ENCODE peak calls at places on chromosome 11, in seven cellular contexts. Q is ovary, F is IMR-90, I is lower leg skin, Y is H54, P is tibial nerve, M is HCT116. D is an unnamed sample.

GRCh38 chr11:72860010-72860409 is 45.8 kb downstream of the ATG16L2 start:
- DNase-seq in Q (no peak), F (no peak), I (no peak), Y (no peak), P (no peak), M (no peak), D (no peak)

GRCh38 chr11:36278531-36279245 is 10.5 kb downstream of the COMMD9 start:
- DNase-seq in Q (no peak), F (peak), I (peak), Y (no peak), P (no peak), M (no peak), D (no peak)

GRCh38 chr11:44853674-44854073 is 97.0 kb downstream of the TP53I11 start:
- DNase-seq in Q (no peak), F (no peak), I (no peak), Y (no peak), P (no peak), M (no peak), D (no peak)

GRCh38 chr11:130212431-130212961 is 52.9 kb downstream of the ST14 start:
- DNase-seq in Q (no peak), F (no peak), I (peak), Y (no peak), P (no peak), M (no peak), D (peak)

GRCh38 chr11:130909650-130910049 is 6.6 kb downstream of the SNX19 start:
- DNase-seq in Q (no peak), F (peak), I (no peak), Y (no peak), P (no peak), M (no peak), D (no peak)

GRCh38 chr11:29780756-29781155 is 236.1 kb downstream of the KCNA4 start:
- DNase-seq in Q (no peak), F (no peak), I (peak), Y (no peak), P (no peak), M (no peak), D (no peak)

GRCh38 chr11:14458377-14458776 is 41.2 kb downstream of the COPB1 start:
- DNase-seq in Q (no peak), F (no peak), I (no peak), Y (no peak), P (no peak), M (no peak), D (no peak)

GRCh38 chr11:569273-569885 is 6.9 kb upstream of the PHRF1 start:
- DNase-seq in Q (peak), F (no peak), I (no peak), Y (no peak), P (no peak), M (no peak), D (no peak)

GRCh38 chr11:83151274-83151977 is 5.5 kb upstream of the PCF11 start:
- DNase-seq in Q (no peak), F (no peak), I (no peak), Y (no peak), P (no peak), M (no peak), D (no peak)

GRCh38 chr11:35419713-35420333 is 465 bp upstream of the SLC1A2 start:
- DNase-seq in Q (no peak), F (no peak), I (no peak), Y (no peak), P (no peak), M (no peak), D (no peak)

GRCh38 chr11:66109294-66109693 is 39.2 kb downstream of the PACS1 start:
- DNase-seq in Q (no peak), F (no peak), I (no peak), Y (no peak), P (no peak), M (no peak), D (no peak)

GRCh38 chr11:93945596-93945995 is 75.6 kb upstream of the HEPHL1 start:
- DNase-seq in Q (no peak), F (no peak), I (no peak), Y (no peak), P (no peak), M (no peak), D (no peak)

GRCh38 chr11:44178381-44178780 is 82.9 kb downstream of the EXT2 start:
- DNase-seq in Q (no peak), F (peak), I (no peak), Y (no peak), P (no peak), M (no peak), D (no peak)

GRCh38 chr11:17298302-17298701 is 21.8 kb downstream of the NUCB2 start:
- DNase-seq in Q (no peak), F (peak), I (no peak), Y (no peak), P (no peak), M (no peak), D (no peak)

GRCh38 chr11:108945341-108945740 is 280.5 kb downstream of the DDX10 start:
- DNase-seq in Q (no peak), F (no peak), I (no peak), Y (no peak), P (no peak), M (no peak), D (no peak)

GRCh38 chr11:109747839-109748238 is 325.8 kb downstream of the C11orf87 start:
- DNase-seq in Q (no peak), F (no peak), I (no peak), Y (no peak), P (no peak), M (no peak), D (no peak)

GRCh38 chr11:38718049-38718448 is 2120.0 kb upstream of the RAG2 start:
- DNase-seq in Q (no peak), F (no peak), I (no peak), Y (no peak), P (no peak), M (no peak), D (no peak)

GRCh38 chr11:44444770-44445321 is 120.6 kb upstream of the CD82 start:
- DNase-seq in Q (no peak), F (no peak), I (no peak), Y (no peak), P (no peak), M (no peak), D (no peak)

GRCh38 chr11:26950260-26950719 is 43.6 kb upstream of the FIBIN start:
- DNase-seq in Q (no peak), F (peak), I (no peak), Y (no peak), P (no peak), M (no peak), D (no peak)

GRCh38 chr11:113085446-113085845 is 124.2 kb downstream of the NCAM1 start:
- DNase-seq in Q (no peak), F (no peak), I (no peak), Y (no peak), P (no peak), M (no peak), D (no peak)

GRCh38 chr11:26137651-26138050 is 194.3 kb upstream of the ANO3 start:
- DNase-seq in Q (no peak), F (no peak), I (no peak), Y (no peak), P (no peak), M (no peak), D (no peak)

GRCh38 chr11:73291196-73291595 is 16.9 kb upstream of the ARHGEF17 start:
- DNase-seq in Q (no peak), F (no peak), I (no peak), Y (no peak), P (no peak), M (no peak), D (no peak)

GRCh38 chr11:95832763-95833162 is 42.5 kb downstream of the CEP57 start:
- DNase-seq in Q (no peak), F (peak), I (no peak), Y (no peak), P (no peak), M (no peak), D (no peak)

GRCh38 chr11:11983427-11983826 is 25.0 kb downstream of the DKK3 start:
- DNase-seq in Q (no peak), F (no peak), I (peak), Y (no peak), P (no peak), M (no peak), D (peak)

GRCh38 chr11:72534859-72535547 is 100.7 kb upstream of the CLPB start:
- DNase-seq in Q (no peak), F (no peak), I (peak), Y (peak), P (no peak), M (peak), D (no peak)

GRCh38 chr11:117414724-117415123 is 87.1 kb downstream of the CEP164 start:
- DNase-seq in Q (no peak), F (no peak), I (peak), Y (no peak), P (no peak), M (no peak), D (peak)

GRCh38 chr11:93623179-93623578 is 38.3 kb upstream of the CEP295 start:
- DNase-seq in Q (no peak), F (no peak), I (no peak), Y (no peak), P (no peak), M (no peak), D (no peak)

GRCh38 chr11:86954288-86955110 is 696 bp downstream of the FZD4 start:
- DNase-seq in Q (peak), F (no peak), I (no peak), Y (no peak), P (no peak), M (no peak), D (peak)

GRCh38 chr11:64765291-64765803 is 5.6 kb upstream of the PYGM start:
- DNase-seq in Q (no peak), F (no peak), I (peak), Y (no peak), P (no peak), M (no peak), D (no peak)

GRCh38 chr11:64763804-64764611 is 4.2 kb upstream of the PYGM start:
- DNase-seq in Q (no peak), F (no peak), I (no peak), Y (no peak), P (no peak), M (no peak), D (no peak)

GRCh38 chr11:64762277-64762915 is 2.6 kb upstream of the PYGM start:
- DNase-seq in Q (no peak), F (no peak), I (peak), Y (no peak), P (no peak), M (no peak), D (peak)

GRCh38 chr11:64764753-64765152 is 5.0 kb upstream of the PYGM start:
- DNase-seq in Q (no peak), F (no peak), I (no peak), Y (no peak), P (no peak), M (no peak), D (no peak)

GRCh38 chr11:64762916-64763803 is 3.4 kb upstream of the PYGM start:
- DNase-seq in Q (no peak), F (peak), I (no peak), Y (no peak), P (no peak), M (no peak), D (peak)
- TF ChIP-seq POLR2A in Q (no peak), F (no peak), I (no peak), Y (no peak), P (no peak), M (no peak), D (no peak)

DNA sequence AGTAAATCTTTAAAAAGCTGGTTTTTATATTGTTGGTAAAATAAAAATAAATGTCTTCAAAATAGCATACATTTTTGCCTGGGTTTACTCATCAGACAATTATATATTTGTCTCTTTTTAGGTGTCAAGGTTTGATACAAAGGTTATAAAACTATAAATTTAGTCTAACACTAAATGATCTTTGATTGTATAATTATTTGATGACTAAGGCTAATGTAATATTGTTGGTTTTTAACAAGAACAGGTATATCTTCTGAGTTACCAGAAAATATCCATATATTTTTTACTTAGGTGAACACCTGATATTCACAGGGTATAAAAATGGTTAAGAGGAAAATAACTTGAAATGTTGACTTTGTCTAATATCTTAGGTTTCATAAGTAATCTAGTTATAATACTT is 104.3 kb downstream of the KIF18A start:
- DNase-seq in Q (no peak), F (no peak), I (no peak), Y (no peak), P (no peak), M (no peak), D (no peak)
- TF ChIP-seq POLR2A in Q (no peak), F (no peak), I (no peak), Y (no peak), P (no peak), M (no peak), D (no peak)

GRCh38 chr11:59614277-59615131 is 1.1 kb downstream of the OSBP start:
- DNase-seq in Q (peak), F (no peak), I (no peak), Y (no peak), P (no peak), M (no peak), D (no peak)

GRCh38 chr11:59615132-59615636 is 390 bp downstream of the OSBP start:
- DNase-seq in Q (peak), F (no peak), I (peak), Y (no peak), P (peak), M (peak), D (peak)

GRCh38 chr11:59615637-59616395 is at the start of gene OSBP:
- DNase-seq in Q (peak), F (peak), I (peak), Y (peak), P (peak), M (peak), D (peak)

GRCh38 chr11:59617876-59618275 is 2.3 kb upstream of the OSBP start:
- DNase-seq in Q (no peak), F (no peak), I (no peak), Y (no peak), P (no peak), M (no peak), D (no peak)

DNA sequence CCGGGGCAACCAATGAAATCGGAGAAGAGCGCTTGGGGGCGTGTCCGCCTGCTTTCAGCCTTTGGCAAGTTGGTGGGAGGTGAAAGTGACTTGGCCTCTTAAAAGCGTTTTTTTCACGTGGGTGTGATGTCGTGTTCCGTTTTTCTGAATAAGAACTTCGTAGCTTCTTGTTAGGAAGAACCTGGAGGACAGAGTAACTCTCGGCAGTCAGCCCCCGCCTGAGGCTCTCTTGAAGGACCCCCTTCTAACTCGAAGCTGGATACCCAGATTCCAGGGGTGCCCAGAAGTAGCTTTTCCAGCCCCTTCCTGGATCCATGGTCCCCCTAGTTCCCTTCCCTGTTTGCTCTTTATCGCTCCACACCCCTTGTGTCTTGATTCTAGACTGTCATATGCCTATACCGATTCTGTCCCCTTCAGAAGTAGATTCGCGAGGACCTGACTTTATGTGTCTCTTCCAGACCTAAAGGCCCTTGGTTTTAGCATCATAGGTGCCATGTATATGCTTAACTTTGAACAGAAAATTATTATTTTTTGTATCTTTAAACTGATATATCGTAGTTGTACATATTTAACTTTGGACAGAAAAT is 915 bp upstream of the OSBP start:
- DNase-seq in Q (no peak), F (no peak), I (no peak), Y (no peak), P (no peak), M (no peak), D (no peak)
- TF ChIP-seq POLR2A in Q (peak), F (peak), I (peak), Y (no peak), P (peak), M (peak), D (peak)

DNA sequence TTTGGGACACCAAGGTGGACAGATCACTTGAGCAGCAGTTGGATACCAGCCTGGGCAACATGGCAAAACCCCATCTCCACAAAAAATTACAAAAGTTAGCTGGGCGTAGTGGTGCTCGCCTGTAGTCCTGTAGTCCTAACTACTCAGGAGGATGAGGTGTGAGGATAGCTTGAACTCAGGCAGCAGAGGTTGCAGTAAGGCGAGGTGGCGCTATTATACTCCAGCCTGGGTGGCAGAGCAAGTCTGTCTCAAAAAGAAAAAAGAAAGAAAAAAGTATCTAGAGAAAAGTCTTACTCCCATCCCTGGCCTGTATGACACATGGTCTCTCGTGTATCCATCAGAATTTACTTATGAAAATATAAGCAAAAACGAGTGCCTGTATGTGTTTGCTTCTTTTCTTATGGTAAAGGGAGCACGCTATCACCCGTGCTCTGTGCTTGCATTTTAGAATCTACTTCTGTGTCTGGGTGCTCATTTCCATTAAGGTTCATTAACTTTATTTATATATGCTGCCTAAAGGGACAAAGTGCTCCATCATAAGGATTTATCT is 15.4 kb upstream of the CPT1A start:
- DNase-seq in Q (no peak), F (no peak), I (no peak), Y (no peak), P (no peak), M (no peak), D (no peak)
- TF ChIP-seq POLR2A in Q (no peak), F (no peak), I (no peak), Y (no peak), P (no peak), M (no peak), D (no peak)

GRCh38 chr11:119081682-119082081 is 3.0 kb upstream of the HMBS start:
- DNase-seq in Q (no peak), F (no peak), I (no peak), Y (no peak), P (no peak), M (no peak), D (no peak)

GRCh38 chr11:119087747-119088241 is 3.1 kb downstream of the HMBS start:
- DNase-seq in Q (no peak), F (no peak), I (no peak), Y (no peak), P (no peak), M (no peak), D (no peak)

GRCh38 chr11:119085523-119085878 is 820 bp downstream of the HMBS start:
- DNase-seq in Q (no peak), F (no peak), I (no peak), Y (no peak), P (no peak), M (no peak), D (no peak)

GRCh38 chr11:119089319-119089718 is 4.6 kb downstream of the HMBS start:
- DNase-seq in Q (no peak), F (no peak), I (no peak), Y (no peak), P (no peak), M (no peak), D (no peak)

GRCh38 chr11:119084663-119085522 is at the start of gene HMBS:
- DNase-seq in Q (peak), F (peak), I (peak), Y (peak), P (peak), M (peak), D (peak)
- TF ChIP-seq POLR2A in Q (peak), F (peak), I (no peak), Y (peak), P (peak), M (peak), D (peak)

DNA sequence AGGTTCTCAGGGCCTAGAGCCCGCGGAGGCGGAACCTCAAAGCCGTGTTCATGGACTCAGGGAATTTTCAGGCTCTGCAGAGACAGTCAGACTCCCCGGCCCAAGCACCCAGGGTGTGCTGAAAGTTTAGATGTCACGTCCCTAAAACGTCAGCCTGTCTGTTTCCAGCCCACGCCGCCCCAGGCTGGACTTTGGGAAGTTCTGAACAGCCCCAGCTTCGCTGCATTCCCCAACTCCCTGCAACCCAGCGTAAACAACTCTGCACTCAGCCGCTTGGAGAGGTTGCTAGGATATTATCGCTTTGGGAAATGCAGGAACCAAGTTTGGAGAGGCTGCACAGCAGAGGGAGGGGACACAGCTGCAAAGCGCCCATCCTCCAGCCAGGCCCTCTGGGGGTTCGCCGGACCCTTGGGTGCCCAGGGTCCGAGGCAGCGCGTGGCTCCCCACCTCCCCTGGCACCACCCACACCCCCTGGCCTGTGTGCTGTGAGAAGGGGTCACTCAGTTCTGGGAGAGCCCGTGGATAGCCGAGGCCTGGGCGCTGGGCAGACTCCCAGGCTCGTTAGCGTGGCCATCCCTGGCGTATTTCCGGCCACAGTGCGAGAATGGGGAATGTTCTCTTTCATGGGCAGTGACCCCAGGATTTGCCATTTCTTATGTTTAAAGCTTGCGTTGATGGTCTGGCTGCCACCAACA is 120.5 kb upstream of the FGF3 start:
- DNase-seq in Q (peak), F (peak), I (no peak), Y (no peak), P (no peak), M (no peak), D (peak)
- TF ChIP-seq POLR2A in Q (peak), F (no peak), I (no peak), Y (no peak), P (no peak), M (no peak), D (no peak)

DNA sequence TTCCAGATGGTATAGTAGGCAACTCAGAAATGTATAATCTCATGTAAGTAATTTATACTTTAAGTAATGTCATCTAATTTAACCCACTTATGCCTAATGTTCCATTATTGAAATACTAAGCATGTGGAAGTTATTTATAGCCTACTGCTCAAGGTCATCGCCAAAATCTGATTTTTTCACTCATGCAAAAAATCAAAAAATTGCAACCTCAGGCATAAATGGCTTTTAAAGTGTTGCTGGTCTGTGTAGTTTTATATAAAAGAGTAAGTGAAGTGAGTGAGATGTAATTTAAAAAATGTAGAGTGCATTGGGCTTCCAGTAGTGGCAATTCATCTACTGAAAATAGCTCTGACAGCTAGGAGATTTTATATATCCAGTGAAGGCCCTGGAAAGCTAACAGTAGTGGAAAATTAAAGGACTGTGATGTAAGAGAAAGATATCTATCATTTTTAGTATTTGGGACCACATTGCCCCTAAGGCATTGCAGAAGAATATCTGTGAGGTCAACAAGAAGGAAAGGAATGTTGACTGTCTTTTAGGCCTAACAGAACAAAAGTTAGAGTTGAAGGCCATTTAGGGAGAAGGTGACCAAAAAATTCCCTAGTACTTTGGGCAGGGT is 624.5 kb upstream of the CHORDC1 start:
- DNase-seq in Q (no peak), F (no peak), I (no peak), Y (no peak), P (no peak), M (no peak), D (no peak)
- TF ChIP-seq POLR2A in Q (no peak), F (no peak), I (no peak), Y (no peak), P (no peak), M (no peak), D (no peak)

D was measured in sigmoid colon.